ENCODE peak calls at places on chromosomes 12 and 14, in seven cellular contexts. One of them, this sample, is unnamed.

GRCh38 chr12:130366159-130366558 is 28.5 kb downstream of the PIWIL1 start:
- DNase-seq in Caco-2: no peak
- DNase-seq in NCI-H748 treated with DMSO at 0.1 percent for 48 hours: no peak
- DNase-seq in HT1080: no peak
- DNase-seq in iPS-NIHi11: no peak
- DNase-seq in stimulated activated CD4-positive, alpha-beta T cell treated with anti-CD3 and anti-CD28 coated beads, Interleukin-4, amount 100 ng/mL, for 24 hours: no peak
- DNase-seq in T-cell: no peak
- DNase-seq in this sample: no peak

GRCh38 chr14:94451826-94452225 is 774 bp downstream of the SERPINA11 start:
- DNase-seq in Caco-2: no peak
- DNase-seq in NCI-H748 treated with DMSO at 0.1 percent for 48 hours: no peak
- DNase-seq in HT1080: no peak
- DNase-seq in iPS-NIHi11: no peak
- DNase-seq in stimulated activated CD4-positive, alpha-beta T cell treated with anti-CD3 and anti-CD28 coated beads, Interleukin-4, amount 100 ng/mL, for 24 hours: no peak
- DNase-seq in T-cell: no peak
- DNase-seq in this sample: no peak

GRCh38 chr12:42759622-42760273 is 170.2 kb upstream of the PRICKLE1 start:
- DNase-seq in Caco-2: no peak
- DNase-seq in NCI-H748 treated with DMSO at 0.1 percent for 48 hours: no peak
- DNase-seq in HT1080: no peak
- DNase-seq in iPS-NIHi11: peak
- DNase-seq in stimulated activated CD4-positive, alpha-beta T cell treated with anti-CD3 and anti-CD28 coated beads, Interleukin-4, amount 100 ng/mL, for 24 hours: no peak
- DNase-seq in T-cell: no peak
- DNase-seq in this sample: no peak

GRCh38 chr14:100662850-100663527 is 63.7 kb upstream of the DLK1 start:
- DNase-seq in Caco-2: no peak
- DNase-seq in NCI-H748 treated with DMSO at 0.1 percent for 48 hours: peak
- DNase-seq in HT1080: peak
- DNase-seq in iPS-NIHi11: peak
- DNase-seq in stimulated activated CD4-positive, alpha-beta T cell treated with anti-CD3 and anti-CD28 coated beads, Interleukin-4, amount 100 ng/mL, for 24 hours: peak
- DNase-seq in T-cell: peak
- DNase-seq in this sample: peak

GRCh38 chr14:31229638-31230229 is 22.1 kb upstream of the HECTD1 start:
- DNase-seq in Caco-2: peak
- DNase-seq in NCI-H748 treated with DMSO at 0.1 percent for 48 hours: peak
- DNase-seq in HT1080: peak
- DNase-seq in iPS-NIHi11: peak
- DNase-seq in stimulated activated CD4-positive, alpha-beta T cell treated with anti-CD3 and anti-CD28 coated beads, Interleukin-4, amount 100 ng/mL, for 24 hours: no peak
- DNase-seq in T-cell: no peak
- DNase-seq in this sample: no peak

GRCh38 chr12:109294286-109294796 is 14.7 kb downstream of the FOXN4 start:
- DNase-seq in Caco-2: no peak
- DNase-seq in NCI-H748 treated with DMSO at 0.1 percent for 48 hours: no peak
- DNase-seq in HT1080: no peak
- DNase-seq in iPS-NIHi11: no peak
- DNase-seq in stimulated activated CD4-positive, alpha-beta T cell treated with anti-CD3 and anti-CD28 coated beads, Interleukin-4, amount 100 ng/mL, for 24 hours: no peak
- DNase-seq in T-cell: no peak
- DNase-seq in this sample: no peak

GRCh38 chr12:96343347-96343954 is 56.8 kb downstream of the CDK17 start:
- DNase-seq in Caco-2: no peak
- DNase-seq in NCI-H748 treated with DMSO at 0.1 percent for 48 hours: no peak
- DNase-seq in HT1080: no peak
- DNase-seq in iPS-NIHi11: no peak
- DNase-seq in stimulated activated CD4-positive, alpha-beta T cell treated with anti-CD3 and anti-CD28 coated beads, Interleukin-4, amount 100 ng/mL, for 24 hours: no peak
- DNase-seq in T-cell: no peak
- DNase-seq in this sample: no peak

GRCh38 chr12:47636908-47637780 is 68.7 kb downstream of the RPAP3 start:
- DNase-seq in Caco-2: peak
- DNase-seq in NCI-H748 treated with DMSO at 0.1 percent for 48 hours: peak
- DNase-seq in HT1080: peak
- DNase-seq in iPS-NIHi11: peak
- DNase-seq in stimulated activated CD4-positive, alpha-beta T cell treated with anti-CD3 and anti-CD28 coated beads, Interleukin-4, amount 100 ng/mL, for 24 hours: peak
- DNase-seq in T-cell: peak
- DNase-seq in this sample: no peak